ENCODE peak calls at places on chromosomes 6 and 20, in five cellular contexts. A, K, Z, R and O are unnamed samples.

GRCh38 chr6:139757766-139758655 is 383.6 kb upstream of the CITED2 start:
- DNase-seq in R (no peak), K (no peak), Z (peak), A (peak), O (no peak)

GRCh38 chr6:35400901-35401311 is 51.2 kb upstream of the FANCE start:
- DNase-seq in K (no peak), A (no peak), R (no peak), Z (no peak), O (no peak)

GRCh38 chr20:63639093-63639860 is 12.4 kb upstream of the GMEB2 start:
- DNase-seq in Z (no peak), A (no peak), R (no peak), K (no peak), O (no peak)

GRCh38 chr20:21520702-21521595 is 7.1 kb upstream of the NKX2-2 start:
- DNase-seq in R (no peak), Z (peak), K (no peak), A (peak), O (no peak)

GRCh38 chr6:26217714-26218075 is 130.5 kb downstream of the HFE start:
- DNase-seq in R (no peak), K (no peak), Z (peak), A (peak), O (no peak)

GRCh38 chr6:112189494-112189893 is 64.9 kb downstream of the LAMA4 start:
- DNase-seq in Z (peak), A (no peak), K (peak), R (no peak), O (no peak)

GRCh38 chr6:89689732-89690131 is 51.2 kb upstream of the LYRM2 start:
- DNase-seq in Z (peak), K (no peak), R (no peak), A (no peak), O (no peak)

GRCh38 chr6:45504947-45505346 is 127.2 kb upstream of the SUPT3H start:
- DNase-seq in K (no peak), R (peak), Z (peak), A (peak), O (peak)

GRCh38 chr6:90770778-90771177 is 183.9 kb upstream of the MAP3K7 start:
- DNase-seq in A (no peak), R (no peak), Z (no peak), K (no peak), O (no peak)

GRCh38 chr20:9460518-9460917 is 53.9 kb upstream of the LAMP5 start:
- DNase-seq in Z (peak), R (no peak), K (no peak), A (peak), O (no peak)

GRCh38 chr6:20200761-20201160 is 11.5 kb downstream of the MBOAT1 start:
- DNase-seq in Z (peak), R (no peak), A (no peak), K (peak), O (no peak)

GRCh38 chr20:24783631-24784492 is 165.2 kb upstream of the CST7 start:
- DNase-seq in R (no peak), Z (no peak), K (no peak), A (no peak), O (no peak)

GRCh38 chr6:168129292-168130167 is 50.5 kb upstream of the FRMD1 start:
- DNase-seq in R (no peak), Z (no peak), K (no peak), A (no peak), O (no peak)

GRCh38 chr20:2771631-2772080 is 28.8 kb downstream of the CPXM1 start:
- DNase-seq in R (no peak), K (no peak), A (peak), Z (no peak), O (no peak)

GRCh38 chr6:144659202-144659731 is 374.1 kb downstream of the UTRN start:
- DNase-seq in K (peak), A (peak), R (no peak), Z (peak), O (no peak)

GRCh38 chr6:32945106-32945761 is 4.4 kb upstream of the HLA-DMB start:
- DNase-seq in R (no peak), A (no peak), Z (no peak), K (no peak), O (no peak)

GRCh38 chr6:111958534-111958933 is 85.3 kb upstream of the FYN start:
- DNase-seq in Z (no peak), A (no peak), R (no peak), K (no peak), O (no peak)

GRCh38 chr6:113148576-113148975 is 708.6 kb upstream of the MARCKS start:
- DNase-seq in R (no peak), K (no peak), Z (peak), A (no peak), O (no peak)

GRCh38 chr6:79874531-79875132 is 72.7 kb downstream of the ELOVL4 start:
- DNase-seq in Z (peak), R (no peak), A (peak), K (no peak), O (no peak)

GRCh38 chr20:49293122-49293521 is 15.3 kb upstream of the ZNFX1 start:
- DNase-seq in K (no peak), R (no peak), Z (no peak), A (no peak), O (no peak)

GRCh38 chr6:30879684-30880427 is 4.5 kb upstream of the DDR1 start:
- DNase-seq in R (no peak), K (no peak), A (no peak), Z (peak), O (no peak)

GRCh38 chr6:96465321-96465903 is 56.2 kb upstream of the UFL1 start:
- DNase-seq in R (no peak), K (no peak), A (no peak), Z (no peak), O (no peak)

GRCh38 chr6:39550191-39550590 is 175.0 kb downstream of the KIF6 start:
- DNase-seq in Z (no peak), K (no peak), R (no peak), A (no peak), O (no peak)

GRCh38 chr6:37665309-37665708 is 32.4 kb downstream of the MDGA1 start:
- DNase-seq in R (no peak), K (no peak), A (no peak), Z (no peak), O (no peak)

GRCh38 chr6:46284472-46284871 is 113.7 kb upstream of the ENPP5 start:
- DNase-seq in R (no peak), A (no peak), K (no peak), Z (no peak), O (no peak)

GRCh38 chr20:61683721-61684120 is 382.0 kb downstream of the TAF4 start:
- DNase-seq in Z (no peak), K (no peak), R (no peak), A (no peak), O (no peak)

GRCh38 chr6:112501705-112502104 is 154.6 kb downstream of the RFPL4B start:
- DNase-seq in A (peak), K (no peak), R (no peak), Z (peak), O (no peak)

GRCh38 chr20:51022803-51023616 is at the start of gene KCNG1:
- DNase-seq in R (peak), A (peak), K (peak), Z (peak), O (no peak)
- TF ChIP-seq CTCF in R (no peak), A (no peak), K (no peak), Z (no peak), O (no peak)

GRCh38 chr6:158557927-158558326 is 2.0 kb upstream of the TMEM181 start:
- DNase-seq in R (no peak), K (no peak), A (no peak), Z (no peak), O (no peak)
- TF ChIP-seq CTCF in R (no peak), K (no peak), A (no peak), Z (no peak), O (no peak)

GRCh38 chr6:158026901-158027589 is 45.4 kb downstream of the SYNJ2 start:
- DNase-seq in R (no peak), K (no peak), Z (no peak), A (no peak), O (no peak)

GRCh38 chr6:158024566-158025297 is 43.1 kb downstream of the SYNJ2 start:
- DNase-seq in K (no peak), A (no peak), R (no peak), Z (no peak), O (no peak)

GRCh38 chr6:158028421-158028820 is 46.8 kb downstream of the SYNJ2 start:
- DNase-seq in A (no peak), K (no peak), R (no peak), Z (no peak), O (no peak)

GRCh38 chr6:158027590-158028285 is 46.1 kb downstream of the SYNJ2 start:
- DNase-seq in Z (no peak), A (no peak), R (no peak), K (peak), O (no peak)

GRCh38 chr6:158026054-158026900 is 44.6 kb downstream of the SYNJ2 start:
- DNase-seq in Z (peak), A (peak), K (peak), R (peak), O (peak)
- TF ChIP-seq CTCF in Z (peak), A (peak), K (peak), R (peak), O (peak)

DNA sequence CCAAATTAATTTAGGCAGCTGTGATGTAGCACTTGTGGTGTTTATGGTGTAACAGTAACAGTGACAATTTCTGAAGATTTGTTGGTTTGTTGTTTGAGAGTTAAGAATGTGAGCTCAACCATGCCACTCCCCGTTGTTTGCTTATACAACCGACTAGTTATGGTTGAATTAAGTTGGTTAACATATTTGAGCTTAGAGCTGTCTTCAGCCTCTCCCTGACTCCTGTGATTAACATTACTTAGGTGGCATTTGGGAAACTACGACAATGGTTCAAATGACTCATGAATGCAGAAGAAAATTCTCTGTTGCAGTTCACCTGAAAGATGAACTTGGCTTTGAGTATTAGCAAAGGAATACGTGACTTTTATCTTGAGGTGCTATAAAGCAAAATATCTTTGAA is 35.9 kb upstream of the PRL start:
- DNase-seq in Z (no peak), K (no peak), A (no peak), R (peak), O (no peak)
- TF ChIP-seq CTCF in Z (no peak), K (no peak), A (no peak), R (no peak), O (no peak)

GRCh38 chr6:125752773-125753172 is 3.3 kb downstream of the HEY2 start:
- DNase-seq in K (no peak), R (no peak), Z (no peak), A (no peak), O (no peak)

GRCh38 chr6:125751334-125751916 is 2.0 kb downstream of the HEY2 start:
- DNase-seq in K (no peak), A (no peak), Z (no peak), R (no peak), O (no peak)

GRCh38 chr6:125750692-125751333 is 1.4 kb downstream of the HEY2 start:
- DNase-seq in A (no peak), Z (no peak), K (no peak), R (no peak), O (no peak)

GRCh38 chr6:125753937-125754259 is 4.5 kb downstream of the HEY2 start:
- DNase-seq in K (no peak), R (no peak), A (no peak), Z (no peak), O (no peak)

DNA sequence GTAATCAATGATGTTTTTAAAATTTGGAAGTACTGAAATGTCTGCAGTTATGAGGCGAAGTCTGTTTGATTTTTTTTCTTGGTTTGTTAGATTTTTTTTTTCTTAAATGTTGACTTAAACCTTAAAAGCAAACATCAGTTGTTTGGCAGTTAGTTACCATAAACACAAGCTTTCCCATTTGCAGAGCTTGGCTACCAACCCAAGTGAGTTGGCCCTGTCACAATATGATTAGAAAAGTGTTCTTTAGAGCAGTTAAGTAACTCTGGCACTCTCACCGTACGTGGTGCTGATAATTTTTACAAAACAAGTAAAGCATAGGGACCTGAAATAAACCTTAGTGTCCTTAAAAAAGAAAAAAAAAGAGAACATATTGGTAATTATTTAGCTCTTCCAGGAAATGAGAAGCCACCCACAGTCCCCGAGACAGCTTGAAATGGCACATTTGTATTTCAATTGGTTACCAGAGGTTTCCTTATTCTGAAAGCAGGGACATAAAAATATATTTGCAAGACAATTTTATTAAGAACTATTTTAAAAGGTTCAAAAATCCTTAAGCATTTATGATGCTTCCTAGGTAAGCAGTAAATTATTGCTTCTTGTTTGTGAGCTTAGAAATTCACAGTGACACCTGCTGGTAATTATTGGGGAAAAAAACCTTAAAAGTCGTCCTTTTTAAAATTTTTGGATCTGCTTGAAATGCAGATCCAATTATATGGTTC is 3.9 kb downstream of the HEY2 start:
- DNase-seq in A (peak), K (no peak), R (peak), Z (peak), O (no peak)
- TF ChIP-seq CTCF in A (peak), K (no peak), R (peak), Z (peak), O (no peak)

DNA sequence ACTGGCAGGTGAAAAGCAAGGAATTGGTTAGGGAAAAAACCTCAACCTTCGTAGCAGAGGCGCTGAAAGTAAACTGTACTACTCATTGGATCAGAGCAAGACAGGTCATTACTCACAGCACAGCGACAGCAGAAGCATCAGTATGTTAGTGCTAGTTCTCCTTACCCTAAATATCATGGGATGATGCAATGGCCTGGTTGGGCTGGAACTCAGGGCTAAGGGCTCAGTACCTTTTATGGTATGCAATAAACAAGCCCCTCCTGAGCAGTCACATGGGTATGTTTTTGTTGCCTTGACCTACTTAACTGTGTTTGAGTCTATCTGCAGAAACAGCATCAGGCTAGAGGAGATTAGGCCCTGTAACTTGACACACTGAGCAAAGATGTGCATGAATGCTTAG is 369.4 kb upstream of the IMPG1 start:
- DNase-seq in K (no peak), R (no peak), A (no peak), Z (no peak), O (no peak)
- TF ChIP-seq CTCF in K (no peak), R (no peak), A (no peak), Z (no peak), O (no peak)